ENCODE peak calls at places on chromosomes 13 and 19, in four cellular contexts. B is IMR-90, I is upper lobe of right lung, G is omental fat pad. Q is an unnamed sample.

GRCh38 chr13:111508902-111509509 is 188.6 kb downstream of the TEX29 start:
- DNase-seq in B (no peak), I (no peak), G (no peak), Q (no peak)

GRCh38 chr13:53250272-53250875 is 221.8 kb downstream of the OLFM4 start:
- DNase-seq in B (peak; percentile 72), I (no peak), G (no peak), Q (peak; percentile 21)

GRCh38 chr13:78228211-78228610 is 309.6 kb upstream of the EDNRB start:
- DNase-seq in B (no peak), I (no peak), G (no peak), Q (no peak)

GRCh38 chr19:341386-342127 is 3.0 kb downstream of the MIER2 start:
- DNase-seq in B (no peak), I (no peak), G (no peak), Q (no peak)

GRCh38 chr13:30307194-30307965 is at the start of gene KATNAL1:
- DNase-seq in B (peak; percentile 57), I (peak; percentile 88), G (peak; percentile 28), Q (peak; percentile 89)

GRCh38 chr19:5489511-5489910 is 34.3 kb downstream of the ZNRF4 start:
- DNase-seq in B (no peak), I (no peak), G (no peak), Q (no peak)

GRCh38 chr19:42023121-42023942 is 29.3 kb upstream of the ATP1A3 start:
- DNase-seq in B (peak; percentile 8), I (no peak), G (no peak), Q (peak; percentile 9)

GRCh38 chr19:2015611-2015950 is at the start of gene BTBD2:
- DNase-seq in B (peak; percentile 84), I (no peak), G (no peak), Q (peak; percentile 84)

GRCh38 chr13:61685683-61686013 is 270.0 kb upstream of the PCDH20 start:
- DNase-seq in B (no peak), I (no peak), G (no peak), Q (no peak)

GRCh38 chr19:30665449-30665848 is 293.3 kb downstream of the ZNF536 start:
- DNase-seq in B (no peak), I (no peak), G (no peak), Q (no peak)

GRCh38 chr13:42354246-42355117 is 82.5 kb downstream of the AKAP11 start:
- DNase-seq in B (peak; percentile 48), I (no peak), G (no peak), Q (peak; percentile 42)

GRCh38 chr13:27432612-27433210 is 8.3 kb downstream of the GTF3A start:
- DNase-seq in B (no peak), I (no peak), G (no peak), Q (no peak)

GRCh38 chr13:23610187-23610576 is 40.0 kb downstream of the TNFRSF19 start:
- DNase-seq in B (peak; percentile 35), I (no peak), G (no peak), Q (peak; percentile 43)

DNA sequence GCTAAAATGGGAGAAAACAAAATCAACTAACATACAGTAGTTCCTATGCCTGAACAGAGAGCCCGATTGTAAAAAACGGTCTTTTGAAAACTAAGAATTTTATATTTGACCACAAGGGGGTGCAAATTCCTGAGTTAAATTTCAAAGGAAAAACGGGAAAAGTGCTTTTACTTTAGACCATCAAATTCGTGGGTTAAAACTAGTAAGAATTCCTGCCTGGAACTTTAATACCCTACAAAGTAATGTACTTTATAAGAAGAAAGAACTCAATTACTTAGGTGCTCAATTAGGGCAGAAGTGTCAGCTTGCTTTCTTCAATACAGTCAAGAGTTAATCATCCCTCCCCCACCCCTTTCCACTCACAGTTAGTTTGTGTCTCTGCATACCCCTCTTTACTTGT is 69.8 kb downstream of the KCNRG start:
- DNase-seq in B (peak; percentile 47), I (no peak), G (no peak), Q (peak; percentile 68)
- TF ChIP-seq CTCF in B (peak; percentile 56), I (peak; percentile 61), G (no peak), Q (peak; percentile 15)

GRCh38 chr13:21670006-21670882 is 629 bp upstream of the FGF9 start:
- DNase-seq in B (peak; percentile 48), I (peak; percentile 78), G (no peak), Q (peak; percentile 67)
- TF ChIP-seq CTCF in B (peak; percentile 24), I (peak; percentile 10), G (no peak), Q (peak; percentile 22)

DNA sequence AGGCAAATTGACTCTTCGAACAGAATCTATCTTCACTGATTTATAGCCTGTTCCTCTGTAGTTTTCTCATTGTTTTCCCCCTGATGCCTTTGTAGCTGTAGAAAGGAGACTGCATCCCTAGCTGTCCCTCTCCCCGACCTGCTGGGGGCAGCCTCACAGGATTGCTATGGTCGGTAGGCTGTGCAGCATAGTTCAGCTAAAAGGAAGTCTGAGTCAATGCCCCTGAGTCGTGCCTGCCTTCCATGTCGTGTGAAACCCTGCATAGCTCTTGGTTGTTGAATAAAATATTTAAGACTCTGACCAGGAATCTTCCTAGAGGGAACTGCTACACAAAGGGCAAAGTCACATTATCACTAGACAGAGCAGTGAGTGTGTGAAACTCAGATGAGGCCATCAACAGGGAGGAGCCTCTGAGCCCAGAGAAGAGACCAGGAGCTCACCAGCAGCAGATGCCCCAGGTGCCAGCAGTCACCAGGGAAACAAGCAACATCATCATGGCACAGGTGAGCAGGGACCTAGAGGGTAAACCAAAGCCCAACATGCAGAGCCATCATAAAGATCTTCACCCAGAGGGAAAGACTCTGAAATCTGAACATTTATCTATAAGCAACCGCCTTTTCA is 108.4 kb upstream of the NBEA start:
- DNase-seq in B (peak; percentile 2), I (no peak), G (no peak), Q (peak; percentile 3)
- TF ChIP-seq CTCF in B (no peak), I (no peak), G (no peak), Q (peak; percentile 24)

DNA sequence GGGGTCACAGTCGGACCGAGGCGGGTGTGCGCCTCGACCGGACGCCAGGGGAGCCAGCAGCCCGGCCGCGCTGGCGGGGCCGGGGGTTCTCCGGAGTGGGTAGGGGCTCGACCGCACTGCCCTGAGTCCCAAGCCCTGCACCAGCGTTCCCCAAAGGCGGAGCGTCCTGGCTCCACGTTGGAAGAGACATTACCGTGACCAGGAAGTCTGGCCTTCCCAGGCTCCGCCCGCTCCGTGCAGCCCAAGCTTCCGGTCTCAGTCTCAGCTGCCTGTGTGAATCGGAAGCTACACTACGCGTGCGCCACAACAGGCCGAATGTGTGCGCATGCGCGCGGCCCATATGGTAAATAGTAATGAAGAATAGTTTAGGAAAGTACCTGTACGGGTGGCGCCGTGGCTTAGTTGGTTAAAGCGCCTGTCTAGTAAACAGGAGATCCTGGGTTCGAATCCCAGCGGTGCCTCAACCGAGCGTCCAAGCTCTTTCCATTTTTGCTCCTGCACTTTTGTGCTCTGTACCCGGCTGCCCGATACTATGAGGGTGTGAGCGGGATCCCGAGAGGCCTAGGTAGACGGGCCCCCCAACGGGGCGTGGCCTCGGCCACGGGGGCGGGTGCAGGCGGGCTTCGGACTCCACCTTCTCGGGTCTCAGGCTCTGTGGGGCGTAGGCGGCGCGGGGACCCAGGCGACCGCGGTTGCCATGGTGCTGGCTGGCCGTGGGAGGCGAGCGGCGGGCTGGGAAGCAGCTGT is 17.3 kb upstream of the LRP3 start:
- DNase-seq in B (peak; percentile 99), I (peak; percentile 98), G (peak; percentile 94), Q (peak; percentile 100)
- TF ChIP-seq CTCF in B (no peak), I (peak; percentile 25), G (no peak), Q (no peak)

GRCh38 chr13:99605417-99606321 is 104.4 kb downstream of the TM9SF2 start:
- DNase-seq in B (no peak), I (peak; percentile 72), G (no peak), Q (no peak)
- TF ChIP-seq CTCF in B (no peak), I (peak; percentile 33), G (no peak), Q (no peak)

GRCh38 chr19:57903298-57904174 is 12.9 kb downstream of the ZNF417 start:
- DNase-seq in B (peak; percentile 53), I (no peak), G (no peak), Q (peak; percentile 67)
- TF ChIP-seq CTCF in B (peak; percentile 58), I (peak; percentile 51), G (no peak), Q (peak; percentile 36)

GRCh38 chr13:44921478-44921877 is 67.8 kb downstream of the NUFIP1 start:
- DNase-seq in B (no peak), I (no peak), G (no peak), Q (no peak)

GRCh38 chr13:44918323-44919102 is 70.8 kb downstream of the NUFIP1 start:
- DNase-seq in B (peak; percentile 97), I (peak; percentile 96), G (peak; percentile 51), Q (peak; percentile 99)

GRCh38 chr13:44919103-44919804 is 70.0 kb downstream of the NUFIP1 start:
- DNase-seq in B (no peak), I (no peak), G (no peak), Q (no peak)

GRCh38 chr13:44921931-44922758 is 67.1 kb downstream of the NUFIP1 start:
- DNase-seq in B (peak; percentile 98), I (no peak), G (no peak), Q (peak; percentile 97)

GRCh38 chr13:44920013-44920412 is 69.3 kb downstream of the NUFIP1 start:
- DNase-seq in B (no peak), I (no peak), G (no peak), Q (no peak)
- TF ChIP-seq CTCF in B (no peak), I (no peak), G (no peak), Q (no peak)

GRCh38 chr13:95301135-95301946 is at the start of gene ABCC4:
- DNase-seq in B (peak; percentile 72), I (peak; percentile 90), G (no peak), Q (peak; percentile 83)

GRCh38 chr13:95298971-95299627 is 2.2 kb downstream of the ABCC4 start:
- DNase-seq in B (peak; percentile 94), I (no peak), G (no peak), Q (peak; percentile 41)

GRCh38 chr13:95301947-95302386 is 716 bp upstream of the ABCC4 start:
- DNase-seq in B (no peak), I (no peak), G (no peak), Q (no peak)

GRCh38 chr13:95298169-95298940 is 2.9 kb downstream of the ABCC4 start:
- DNase-seq in B (no peak), I (peak; percentile 72), G (no peak), Q (no peak)

DNA sequence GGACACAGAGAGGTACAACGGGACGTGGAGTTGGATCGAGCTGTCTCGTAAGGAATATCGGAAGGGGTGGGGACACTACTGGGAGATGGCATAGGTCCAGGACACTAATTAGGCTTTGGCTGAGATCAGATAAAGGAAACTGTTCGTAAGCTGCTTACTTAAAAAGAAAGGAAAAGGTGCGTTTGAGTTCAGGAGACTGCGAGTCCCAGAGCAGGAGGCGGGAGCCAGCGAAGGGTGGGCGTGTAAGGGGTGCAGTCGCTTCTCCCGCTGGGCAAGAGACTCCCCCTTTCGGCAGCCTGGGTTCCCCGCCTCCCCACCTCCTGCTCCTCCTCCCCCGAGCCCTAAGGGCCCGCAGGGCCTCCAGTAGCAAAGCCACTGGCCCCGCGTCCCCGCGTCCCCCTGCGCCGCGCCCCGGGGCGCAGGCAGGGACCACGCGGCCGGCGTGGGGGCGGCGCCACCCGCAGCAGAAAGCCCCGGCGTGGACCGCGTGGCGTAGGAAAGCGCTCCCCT is 571 bp downstream of the ABCC4 start:
- DNase-seq in B (peak; percentile 67), I (peak; percentile 85), G (no peak), Q (peak; percentile 78)
- TF ChIP-seq CTCF in B (peak; percentile 30), I (no peak), G (no peak), Q (peak; percentile 25)